ENCODE peak calls at places on chromosomes 6 and 20, in nine cellular contexts. One of them, this sample, is unnamed.

GRCh38 chr6:126143650-126144260 is 157.4 kb downstream of the TRMT11 start:
- DNase-seq in pancreas: no peak
- DNase-seq in CD4-positive, alpha-beta T cell: no peak
- DNase-seq in ascending aorta: no peak
- DNase-seq in brain microvascular endothelial cell: no peak
- DNase-seq in uterus: no peak
- DNase-seq in RWPE1: no peak
- DNase-seq in psoas muscle: no peak
- DNase-seq in mesendoderm: no peak
- DNase-seq in this sample: no peak

GRCh38 chr6:113558966-113559365 is 298.2 kb upstream of the MARCKS start:
- DNase-seq in pancreas: no peak
- DNase-seq in CD4-positive, alpha-beta T cell: no peak
- DNase-seq in ascending aorta: no peak
- DNase-seq in brain microvascular endothelial cell: peak; percentile 55
- DNase-seq in uterus: no peak
- DNase-seq in RWPE1: no peak
- DNase-seq in psoas muscle: no peak
- DNase-seq in mesendoderm: no peak
- DNase-seq in this sample: no peak

GRCh38 chr20:58470336-58470978 is 44.7 kb downstream of the APCDD1L start:
- DNase-seq in pancreas: no peak
- DNase-seq in CD4-positive, alpha-beta T cell: no peak
- DNase-seq in ascending aorta: no peak
- DNase-seq in brain microvascular endothelial cell: no peak
- DNase-seq in uterus: no peak
- DNase-seq in RWPE1: no peak
- DNase-seq in psoas muscle: no peak
- DNase-seq in mesendoderm: no peak
- DNase-seq in this sample: no peak

GRCh38 chr6:100269189-100269588 is 195.5 kb downstream of the SIM1 start:
- DNase-seq in pancreas: no peak
- DNase-seq in CD4-positive, alpha-beta T cell: no peak
- DNase-seq in ascending aorta: no peak
- DNase-seq in brain microvascular endothelial cell: peak; percentile 46
- DNase-seq in uterus: no peak
- DNase-seq in RWPE1: no peak
- DNase-seq in psoas muscle: no peak
- DNase-seq in mesendoderm: no peak
- DNase-seq in this sample: no peak

GRCh38 chr6:163646133-163646532 is 231.6 kb downstream of the QKI start:
- DNase-seq in pancreas: no peak
- DNase-seq in CD4-positive, alpha-beta T cell: no peak
- DNase-seq in ascending aorta: no peak
- DNase-seq in brain microvascular endothelial cell: no peak
- DNase-seq in uterus: no peak
- DNase-seq in RWPE1: no peak
- DNase-seq in psoas muscle: no peak
- DNase-seq in mesendoderm: no peak
- DNase-seq in this sample: no peak

GRCh38 chr6:18053071-18053475 is 65.6 kb upstream of the KIF13A start:
- DNase-seq in pancreas: no peak
- DNase-seq in CD4-positive, alpha-beta T cell: no peak
- DNase-seq in ascending aorta: no peak
- DNase-seq in brain microvascular endothelial cell: no peak
- DNase-seq in uterus: no peak
- DNase-seq in RWPE1: no peak
- DNase-seq in psoas muscle: no peak
- DNase-seq in mesendoderm: no peak
- DNase-seq in this sample: no peak

GRCh38 chr6:140921366-140922226 is 1211.1 kb upstream of the GJE1 start:
- DNase-seq in pancreas: no peak
- DNase-seq in CD4-positive, alpha-beta T cell: no peak
- DNase-seq in ascending aorta: no peak
- DNase-seq in brain microvascular endothelial cell: peak; percentile 64
- DNase-seq in uterus: no peak
- DNase-seq in RWPE1: peak; percentile 57
- DNase-seq in psoas muscle: no peak
- DNase-seq in mesendoderm: peak; percentile 79
- DNase-seq in this sample: no peak

GRCh38 chr6:69894578-69895347 is 28.4 kb downstream of the COL19A1 start:
- DNase-seq in pancreas: no peak
- DNase-seq in CD4-positive, alpha-beta T cell: no peak
- DNase-seq in ascending aorta: no peak
- DNase-seq in brain microvascular endothelial cell: peak; percentile 74
- DNase-seq in uterus: no peak
- DNase-seq in RWPE1: peak; percentile 18
- DNase-seq in psoas muscle: no peak
- DNase-seq in mesendoderm: peak; percentile 57
- DNase-seq in this sample: no peak

GRCh38 chr6:2237001-2237400 is 8.4 kb downstream of the GMDS start:
- DNase-seq in pancreas: no peak
- DNase-seq in CD4-positive, alpha-beta T cell: no peak
- DNase-seq in ascending aorta: no peak
- DNase-seq in brain microvascular endothelial cell: peak; percentile 36
- DNase-seq in uterus: no peak
- DNase-seq in RWPE1: peak; percentile 56
- DNase-seq in psoas muscle: no peak
- DNase-seq in mesendoderm: no peak
- DNase-seq in this sample: no peak

GRCh38 chr6:56642366-56643261 is at the start of gene DST:
- DNase-seq in pancreas: no peak
- DNase-seq in CD4-positive, alpha-beta T cell: no peak
- DNase-seq in ascending aorta: no peak
- DNase-seq in brain microvascular endothelial cell: peak; percentile 89
- DNase-seq in uterus: no peak
- DNase-seq in RWPE1: peak; percentile 85
- DNase-seq in psoas muscle: no peak
- DNase-seq in mesendoderm: no peak
- DNase-seq in this sample: no peak

GRCh38 chr6:1802495-1803395 is 193.0 kb downstream of the FOXC1 start:
- DNase-seq in pancreas: peak; percentile 48
- DNase-seq in CD4-positive, alpha-beta T cell: no peak
- DNase-seq in ascending aorta: no peak
- DNase-seq in brain microvascular endothelial cell: no peak
- DNase-seq in uterus: no peak
- DNase-seq in RWPE1: no peak
- DNase-seq in psoas muscle: no peak
- DNase-seq in mesendoderm: no peak
- DNase-seq in this sample: no peak

GRCh38 chr6:153956807-153957206 is 82.2 kb upstream of the OPRM1 start:
- DNase-seq in pancreas: no peak
- DNase-seq in CD4-positive, alpha-beta T cell: no peak
- DNase-seq in ascending aorta: no peak
- DNase-seq in brain microvascular endothelial cell: peak; percentile 46
- DNase-seq in uterus: no peak
- DNase-seq in RWPE1: peak; percentile 34
- DNase-seq in psoas muscle: no peak
- DNase-seq in mesendoderm: no peak
- DNase-seq in this sample: no peak

GRCh38 chr6:34391711-34392496 is 565 bp downstream of the NUDT3 start:
- DNase-seq in pancreas: peak; percentile 62
- DNase-seq in CD4-positive, alpha-beta T cell: peak; percentile 28
- DNase-seq in ascending aorta: peak; percentile 66
- DNase-seq in brain microvascular endothelial cell: peak; percentile 27
- DNase-seq in uterus: peak; percentile 46
- DNase-seq in RWPE1: peak; percentile 50
- DNase-seq in psoas muscle: peak; percentile 59
- DNase-seq in mesendoderm: peak; percentile 78
- DNase-seq in this sample: peak; percentile 74

GRCh38 chr6:167148997-167149396 is 8.8 kb downstream of the GPR31 start:
- DNase-seq in pancreas: no peak
- DNase-seq in CD4-positive, alpha-beta T cell: no peak
- DNase-seq in ascending aorta: no peak
- DNase-seq in brain microvascular endothelial cell: no peak
- DNase-seq in uterus: no peak
- DNase-seq in RWPE1: no peak
- DNase-seq in psoas muscle: no peak
- DNase-seq in mesendoderm: no peak
- DNase-seq in this sample: no peak

GRCh38 chr6:167146173-167146572 is 11.6 kb downstream of the GPR31 start:
- DNase-seq in pancreas: no peak
- DNase-seq in CD4-positive, alpha-beta T cell: no peak
- DNase-seq in ascending aorta: no peak
- DNase-seq in brain microvascular endothelial cell: no peak
- DNase-seq in uterus: no peak
- DNase-seq in RWPE1: no peak
- DNase-seq in psoas muscle: no peak
- DNase-seq in mesendoderm: no peak
- DNase-seq in this sample: no peak

GRCh38 chr6:167143041-167143440 is 14.7 kb downstream of the GPR31 start:
- DNase-seq in pancreas: no peak
- DNase-seq in CD4-positive, alpha-beta T cell: no peak
- DNase-seq in ascending aorta: no peak
- DNase-seq in brain microvascular endothelial cell: no peak
- DNase-seq in uterus: no peak
- DNase-seq in RWPE1: no peak
- DNase-seq in psoas muscle: no peak
- DNase-seq in mesendoderm: no peak
- DNase-seq in this sample: no peak

GRCh38 chr6:167145468-167145867 is 12.3 kb downstream of the GPR31 start:
- DNase-seq in pancreas: no peak
- DNase-seq in CD4-positive, alpha-beta T cell: no peak
- DNase-seq in ascending aorta: no peak
- DNase-seq in brain microvascular endothelial cell: no peak
- DNase-seq in uterus: no peak
- DNase-seq in RWPE1: no peak
- DNase-seq in psoas muscle: no peak
- DNase-seq in mesendoderm: no peak
- DNase-seq in this sample: no peak

DNA sequence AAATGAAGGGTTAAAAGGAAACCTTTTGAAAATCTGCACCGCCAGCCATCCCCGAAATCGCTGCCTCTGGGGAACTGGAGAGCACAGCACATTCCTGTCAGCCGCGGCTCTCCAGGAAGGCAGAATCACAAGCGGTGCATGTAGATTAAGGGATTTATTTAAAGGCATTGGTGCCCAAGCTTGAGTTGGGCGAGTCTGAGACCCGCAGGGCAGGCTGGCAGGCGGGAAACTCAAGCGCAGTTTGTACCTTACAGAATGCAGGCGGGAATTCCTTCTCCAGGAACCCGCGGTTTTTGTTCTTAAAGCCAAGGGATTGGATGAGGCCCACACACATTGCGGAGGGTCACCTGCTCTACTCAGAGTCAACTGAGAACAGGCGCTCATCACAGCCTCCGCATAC is 10.8 kb downstream of the GPR31 start:
- DNase-seq in pancreas: no peak
- DNase-seq in CD4-positive, alpha-beta T cell: no peak
- DNase-seq in ascending aorta: no peak
- DNase-seq in brain microvascular endothelial cell: no peak
- DNase-seq in uterus: no peak
- DNase-seq in RWPE1: no peak
- DNase-seq in psoas muscle: no peak
- DNase-seq in mesendoderm: peak; percentile 69
- DNase-seq in this sample: no peak
- H3K27ac ChIP-seq in pancreas: no peak overlapping the region
- H3K27ac ChIP-seq in CD4-positive, alpha-beta T cell: no peak overlapping the region
- H3K27ac ChIP-seq in ascending aorta: no peak overlapping the region
- H3K27ac ChIP-seq in brain microvascular endothelial cell: no peak overlapping the region
- H3K27ac ChIP-seq in uterus: no peak overlapping the region
- H3K27ac ChIP-seq in RWPE1: no peak overlapping the region
- H3K27ac ChIP-seq in psoas muscle: no peak overlapping the region
- H3K27ac ChIP-seq in mesendoderm: no peak overlapping the region
- H3K27ac ChIP-seq in this sample: no peak overlapping the region

DNA sequence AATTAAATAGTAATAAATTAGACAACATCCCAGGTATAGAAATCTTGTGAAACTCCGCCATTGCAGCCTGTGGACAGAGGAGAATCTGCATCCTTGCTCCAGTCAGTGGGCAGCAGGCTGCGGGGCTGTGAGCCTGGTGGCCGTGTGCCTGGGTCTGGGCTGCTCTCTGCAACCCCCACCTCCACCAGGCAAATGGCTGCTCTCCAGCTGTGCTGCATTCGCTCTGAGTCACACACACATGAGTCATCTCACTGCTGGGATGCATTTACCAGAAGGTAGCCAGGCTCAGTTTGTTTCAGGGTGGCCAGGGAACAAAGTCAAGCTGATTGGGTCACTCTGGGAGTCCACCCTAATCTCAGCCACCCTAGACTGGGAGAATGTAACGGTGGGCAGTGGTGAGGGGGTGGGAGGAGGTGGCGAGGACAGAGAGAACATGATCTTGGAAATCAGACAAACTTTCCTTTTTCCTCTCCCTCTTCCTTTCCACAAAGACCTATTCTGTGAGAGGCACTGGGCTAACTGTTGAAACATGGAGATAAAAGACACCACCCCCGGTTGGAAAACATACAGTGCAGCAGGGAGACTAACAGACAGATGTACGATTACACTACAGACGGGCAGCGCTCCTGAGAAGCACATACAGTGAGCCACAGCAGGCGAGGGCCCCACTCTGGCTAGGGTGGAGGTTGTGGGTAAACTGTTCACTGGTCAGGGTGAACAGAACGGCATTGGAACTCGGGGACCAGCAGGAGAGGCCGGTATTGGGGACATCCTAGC is 59.2 kb downstream of the TRAM2 start:
- DNase-seq in pancreas: peak; percentile 74
- DNase-seq in CD4-positive, alpha-beta T cell: no peak
- DNase-seq in ascending aorta: peak; percentile 96
- DNase-seq in brain microvascular endothelial cell: peak; percentile 98
- DNase-seq in uterus: peak; percentile 92
- DNase-seq in RWPE1: peak; percentile 96
- DNase-seq in psoas muscle: peak; percentile 86
- DNase-seq in mesendoderm: peak; percentile 97
- DNase-seq in this sample: peak; percentile 40
- H3K27ac ChIP-seq in pancreas: peak overlapping the region; percentile 58
- H3K27ac ChIP-seq in CD4-positive, alpha-beta T cell: no peak overlapping the region
- H3K27ac ChIP-seq in ascending aorta: peak overlapping the region; percentile 90
- H3K27ac ChIP-seq in brain microvascular endothelial cell: peak overlapping the region; percentile 95
- H3K27ac ChIP-seq in uterus: peak overlapping the region; percentile 89
- H3K27ac ChIP-seq in RWPE1: peak overlapping the region; percentile 98
- H3K27ac ChIP-seq in psoas muscle: peak overlapping the region; percentile 86
- H3K27ac ChIP-seq in mesendoderm: peak overlapping the region; percentile 92
- H3K27ac ChIP-seq in this sample: peak overlapping the region; percentile 58

DNA sequence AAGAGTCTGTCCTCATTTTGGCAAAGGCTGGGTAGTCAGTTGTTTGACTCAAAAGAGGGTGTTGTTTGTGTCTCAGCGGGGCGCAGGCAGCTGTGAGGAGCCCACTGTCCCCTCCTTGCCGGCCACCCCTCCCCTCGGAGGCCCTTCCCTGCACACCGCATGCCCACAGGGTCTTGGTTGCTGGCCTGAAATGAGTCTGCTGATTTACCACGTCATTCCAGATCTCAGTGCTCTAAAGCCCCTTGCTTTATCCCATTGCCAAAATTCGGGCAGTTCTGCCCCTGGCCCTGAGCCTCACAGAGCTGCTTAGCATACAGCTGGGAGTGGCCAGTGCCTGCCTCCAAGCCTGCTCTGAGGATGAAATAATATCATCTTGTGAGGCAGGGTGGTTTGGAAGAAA is 220.7 kb downstream of the UST start:
- DNase-seq in pancreas: no peak
- DNase-seq in CD4-positive, alpha-beta T cell: no peak
- DNase-seq in ascending aorta: no peak
- DNase-seq in brain microvascular endothelial cell: no peak
- DNase-seq in uterus: no peak
- DNase-seq in RWPE1: no peak
- DNase-seq in psoas muscle: no peak
- DNase-seq in mesendoderm: no peak
- DNase-seq in this sample: peak; percentile 36
- H3K27ac ChIP-seq in pancreas: no peak overlapping the region
- H3K27ac ChIP-seq in CD4-positive, alpha-beta T cell: no peak overlapping the region
- H3K27ac ChIP-seq in ascending aorta: no peak overlapping the region
- H3K27ac ChIP-seq in brain microvascular endothelial cell: no peak overlapping the region
- H3K27ac ChIP-seq in uterus: no peak overlapping the region
- H3K27ac ChIP-seq in RWPE1: no peak overlapping the region
- H3K27ac ChIP-seq in psoas muscle: no peak overlapping the region
- H3K27ac ChIP-seq in mesendoderm: no peak overlapping the region
- H3K27ac ChIP-seq in this sample: no peak overlapping the region

GRCh38 chr20:31566658-31567379 is 38.3 kb upstream of the ID1 start:
- DNase-seq in pancreas: no peak
- DNase-seq in CD4-positive, alpha-beta T cell: no peak
- DNase-seq in ascending aorta: no peak
- DNase-seq in brain microvascular endothelial cell: no peak
- DNase-seq in uterus: no peak
- DNase-seq in RWPE1: peak; percentile 80
- DNase-seq in psoas muscle: no peak
- DNase-seq in mesendoderm: no peak
- DNase-seq in this sample: no peak
- H3K27ac ChIP-seq in pancreas: peak overlapping the region; percentile 15
- H3K27ac ChIP-seq in CD4-positive, alpha-beta T cell: no peak overlapping the region
- H3K27ac ChIP-seq in ascending aorta: no peak overlapping the region
- H3K27ac ChIP-seq in brain microvascular endothelial cell: no peak overlapping the region
- H3K27ac ChIP-seq in uterus: no peak overlapping the region
- H3K27ac ChIP-seq in RWPE1: peak overlapping the region; percentile 93
- H3K27ac ChIP-seq in psoas muscle: peak overlapping the region; percentile 9
- H3K27ac ChIP-seq in mesendoderm: no peak overlapping the region
- H3K27ac ChIP-seq in this sample: no peak overlapping the region

This sample was measured in substantia nigra.